ENCODE peak calls at places on chromosomes 6 and 20, in four cellular contexts. One of them, this sample, is unnamed.

GRCh38 chr6:111087871-111088667 is 766 bp downstream of the SLC16A10 start:
- DNase-seq in HuH-7.5: peak
- DNase-seq in NCI-H1092 treated with DMSO at 0.1 percent for 48 hours: peak
- DNase-seq in activated T-cell treated with anti-CD3 and anti-CD28 coated beads, Interleukin-2, amount 50 U/mL, for 72 hours: peak
- DNase-seq in this sample: peak

GRCh38 chr6:78611886-78612480 is 255.4 kb upstream of the IRAK1BP1 start:
- DNase-seq in activated T-cell treated with anti-CD3 and anti-CD28 coated beads, Interleukin-2, amount 50 U/mL, for 72 hours: no peak
- DNase-seq in NCI-H1092 treated with DMSO at 0.1 percent for 48 hours: no peak
- DNase-seq in HuH-7.5: peak
- DNase-seq in this sample: no peak

GRCh38 chr6:3411967-3412778 is 44.7 kb downstream of the SLC22A23 start:
- DNase-seq in NCI-H1092 treated with DMSO at 0.1 percent for 48 hours: no peak
- DNase-seq in HuH-7.5: no peak
- DNase-seq in activated T-cell treated with anti-CD3 and anti-CD28 coated beads, Interleukin-2, amount 50 U/mL, for 72 hours: no peak
- DNase-seq in this sample: no peak

GRCh38 chr20:23449400-23449799 is 3.3 kb downstream of the CST11 start:
- DNase-seq in NCI-H1092 treated with DMSO at 0.1 percent for 48 hours: no peak
- DNase-seq in activated T-cell treated with anti-CD3 and anti-CD28 coated beads, Interleukin-2, amount 50 U/mL, for 72 hours: peak
- DNase-seq in HuH-7.5: no peak
- DNase-seq in this sample: no peak

GRCh38 chr6:114000066-114000465 is 29.1 kb upstream of the HDAC2 start:
- DNase-seq in activated T-cell treated with anti-CD3 and anti-CD28 coated beads, Interleukin-2, amount 50 U/mL, for 72 hours: no peak
- DNase-seq in NCI-H1092 treated with DMSO at 0.1 percent for 48 hours: no peak
- DNase-seq in HuH-7.5: no peak
- DNase-seq in this sample: no peak

GRCh38 chr6:131949615-131949908 is 1.6 kb downstream of the CCN2 start:
- DNase-seq in NCI-H1092 treated with DMSO at 0.1 percent for 48 hours: no peak
- DNase-seq in activated T-cell treated with anti-CD3 and anti-CD28 coated beads, Interleukin-2, amount 50 U/mL, for 72 hours: no peak
- DNase-seq in HuH-7.5: no peak
- DNase-seq in this sample: no peak

GRCh38 chr20:41407617-41408016 is 41.0 kb upstream of the EMILIN3 start:
- DNase-seq in activated T-cell treated with anti-CD3 and anti-CD28 coated beads, Interleukin-2, amount 50 U/mL, for 72 hours: no peak
- DNase-seq in HuH-7.5: no peak
- DNase-seq in NCI-H1092 treated with DMSO at 0.1 percent for 48 hours: no peak
- DNase-seq in this sample: no peak

GRCh38 chr6:85674604-85675003 is 31.9 kb upstream of the SYNCRIP start:
- DNase-seq in NCI-H1092 treated with DMSO at 0.1 percent for 48 hours: no peak
- DNase-seq in activated T-cell treated with anti-CD3 and anti-CD28 coated beads, Interleukin-2, amount 50 U/mL, for 72 hours: no peak
- DNase-seq in HuH-7.5: no peak
- DNase-seq in this sample: no peak

GRCh38 chr6:154901856-154902552 is 93.1 kb upstream of the TIAM2 start:
- DNase-seq in HuH-7.5: no peak
- DNase-seq in NCI-H1092 treated with DMSO at 0.1 percent for 48 hours: no peak
- DNase-seq in activated T-cell treated with anti-CD3 and anti-CD28 coated beads, Interleukin-2, amount 50 U/mL, for 72 hours: no peak
- DNase-seq in this sample: no peak

GRCh38 chr20:24363031-24363430 is 106.4 kb upstream of the SYNDIG1 start:
- DNase-seq in NCI-H1092 treated with DMSO at 0.1 percent for 48 hours: no peak
- DNase-seq in HuH-7.5: no peak
- DNase-seq in activated T-cell treated with anti-CD3 and anti-CD28 coated beads, Interleukin-2, amount 50 U/mL, for 72 hours: no peak
- DNase-seq in this sample: no peak

GRCh38 chr6:52108128-52108527 is 20.7 kb upstream of the PKHD1 start:
- DNase-seq in NCI-H1092 treated with DMSO at 0.1 percent for 48 hours: no peak
- DNase-seq in activated T-cell treated with anti-CD3 and anti-CD28 coated beads, Interleukin-2, amount 50 U/mL, for 72 hours: no peak
- DNase-seq in HuH-7.5: no peak
- DNase-seq in this sample: no peak

GRCh38 chr6:128370072-128370471 is 150.3 kb downstream of the PTPRK start:
- DNase-seq in activated T-cell treated with anti-CD3 and anti-CD28 coated beads, Interleukin-2, amount 50 U/mL, for 72 hours: no peak
- DNase-seq in NCI-H1092 treated with DMSO at 0.1 percent for 48 hours: no peak
- DNase-seq in HuH-7.5: no peak
- DNase-seq in this sample: no peak

GRCh38 chr20:11438412-11438811 is 479.3 kb upstream of the BTBD3 start:
- DNase-seq in activated T-cell treated with anti-CD3 and anti-CD28 coated beads, Interleukin-2, amount 50 U/mL, for 72 hours: no peak
- DNase-seq in NCI-H1092 treated with DMSO at 0.1 percent for 48 hours: no peak
- DNase-seq in HuH-7.5: no peak
- DNase-seq in this sample: no peak

GRCh38 chr6:107853226-107853625 is 29.1 kb upstream of the SCML4 start:
- DNase-seq in activated T-cell treated with anti-CD3 and anti-CD28 coated beads, Interleukin-2, amount 50 U/mL, for 72 hours: no peak
- DNase-seq in HuH-7.5: no peak
- DNase-seq in NCI-H1092 treated with DMSO at 0.1 percent for 48 hours: no peak
- DNase-seq in this sample: no peak

GRCh38 chr20:25543068-25543467 is 42.3 kb downstream of the NINL start:
- DNase-seq in activated T-cell treated with anti-CD3 and anti-CD28 coated beads, Interleukin-2, amount 50 U/mL, for 72 hours: no peak
- DNase-seq in NCI-H1092 treated with DMSO at 0.1 percent for 48 hours: no peak
- DNase-seq in HuH-7.5: no peak
- DNase-seq in this sample: no peak

GRCh38 chr6:68728124-68728523 is 93.0 kb downstream of the ADGRB3 start:
- DNase-seq in NCI-H1092 treated with DMSO at 0.1 percent for 48 hours: no peak
- DNase-seq in activated T-cell treated with anti-CD3 and anti-CD28 coated beads, Interleukin-2, amount 50 U/mL, for 72 hours: no peak
- DNase-seq in HuH-7.5: no peak
- DNase-seq in this sample: no peak

GRCh38 chr20:58128635-58129625 is 99.5 kb downstream of the ANKRD60 start:
- DNase-seq in HuH-7.5: no peak
- DNase-seq in NCI-H1092 treated with DMSO at 0.1 percent for 48 hours: no peak
- DNase-seq in activated T-cell treated with anti-CD3 and anti-CD28 coated beads, Interleukin-2, amount 50 U/mL, for 72 hours: no peak
- DNase-seq in this sample: no peak